ENCODE peak calls at places on chromosomes 7 and 10, in four cellular contexts. Q is IMR-90, V is mesendoderm, R is H1. D is an unnamed sample.

GRCh38 chr7:149209518-149210269 is 14.3 kb downstream of the ZNF282 start:
- DNase-seq in Q (peak), V (peak), R (peak), D (peak)

GRCh38 chr10:100759331-100759730 is 13.9 kb downstream of the PAX2 start:
- DNase-seq in V (peak), R (no peak), Q (no peak), D (peak)

GRCh38 chr7:80373431-80374032 is 138.3 kb downstream of the GNAT3 start:
- DNase-seq in R (no peak), V (peak), Q (no peak), D (no peak)

GRCh38 chr7:7820939-7821338 is 102.5 kb upstream of the RPA3 start:
- DNase-seq in V (peak), Q (no peak), R (no peak), D (no peak)

GRCh38 chr7:132494474-132494873 is 81.8 kb downstream of the PLXNA4 start:
- DNase-seq in V (no peak), R (no peak), Q (no peak), D (no peak)

GRCh38 chr10:132115736-132116135 is 50.0 kb downstream of the JAKMIP3 start:
- DNase-seq in Q (peak), V (no peak), R (no peak), D (no peak)

GRCh38 chr10:94038024-94038423 is 44.3 kb downstream of the PLCE1 start:
- DNase-seq in Q (peak), V (peak), R (no peak), D (no peak)

GRCh38 chr7:125516194-125516593 is 586.6 kb upstream of the POT1 start:
- DNase-seq in R (no peak), V (no peak), Q (no peak), D (no peak)

GRCh38 chr10:124935946-124936345 is 6.0 kb upstream of the ZRANB1 start:
- DNase-seq in V (no peak), Q (peak), R (no peak), D (no peak)

GRCh38 chr10:1734288-1734687 is 3.0 kb downstream of the ADARB2 start:
- DNase-seq in Q (no peak), V (no peak), R (no peak), D (no peak)

GRCh38 chr10:1731592-1731991 is 5.7 kb downstream of the ADARB2 start:
- DNase-seq in R (no peak), V (no peak), Q (no peak), D (no peak)

GRCh38 chr10:1733720-1734119 is 3.6 kb downstream of the ADARB2 start:
- DNase-seq in R (no peak), Q (no peak), V (no peak), D (no peak)

GRCh38 chr10:1735562-1735961 is 1.8 kb downstream of the ADARB2 start:
- DNase-seq in V (no peak), R (no peak), Q (no peak), D (no peak)

GRCh38 chr10:1732501-1733123 is 4.7 kb downstream of the ADARB2 start:
- DNase-seq in Q (no peak), R (no peak), V (no peak), D (no peak)
- H4K5ac ChIP-seq in Q (no peak), R (no peak), V (no peak), D (no peak)

DNA sequence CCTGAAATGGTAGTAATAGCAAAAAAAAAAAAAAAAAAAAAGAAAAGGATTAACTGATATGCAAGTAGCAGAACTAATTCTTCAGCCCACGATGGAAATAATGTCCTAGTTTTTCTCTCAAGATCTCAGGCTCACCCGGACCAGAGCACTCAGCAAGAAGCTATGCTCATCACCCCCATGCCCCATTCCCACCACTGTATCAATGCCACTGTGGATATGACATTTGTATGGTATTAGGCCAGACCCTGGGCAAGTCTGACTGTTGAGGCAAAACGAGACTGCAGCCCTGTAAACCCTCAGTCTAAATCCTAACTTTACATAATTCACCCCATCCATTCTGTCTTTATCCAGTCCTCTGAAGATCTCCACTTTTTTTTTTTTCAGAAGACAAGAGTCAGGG is 186.1 kb upstream of the KLF14 start:
- DNase-seq in V (no peak), R (no peak), Q (peak), D (no peak)
- H3K4me2 ChIP-seq in V (no peak), R (no peak), Q (peak), D (no peak)

GRCh38 chr10:75293456-75293840 is 57.7 kb upstream of the COMTD1 start:
- DNase-seq in R (no peak), V (peak), Q (peak), D (no peak)
- H4K5ac ChIP-seq in R (no peak), V (no peak), Q (no peak), D (no peak)

GRCh38 chr10:77482072-77482471 is 155.5 kb downstream of the KCNMA1 start:
- DNase-seq in V (no peak), R (no peak), Q (no peak), D (no peak)
- H3K4me2 ChIP-seq in V (no peak), R (no peak), Q (no peak), D (no peak)

DNA sequence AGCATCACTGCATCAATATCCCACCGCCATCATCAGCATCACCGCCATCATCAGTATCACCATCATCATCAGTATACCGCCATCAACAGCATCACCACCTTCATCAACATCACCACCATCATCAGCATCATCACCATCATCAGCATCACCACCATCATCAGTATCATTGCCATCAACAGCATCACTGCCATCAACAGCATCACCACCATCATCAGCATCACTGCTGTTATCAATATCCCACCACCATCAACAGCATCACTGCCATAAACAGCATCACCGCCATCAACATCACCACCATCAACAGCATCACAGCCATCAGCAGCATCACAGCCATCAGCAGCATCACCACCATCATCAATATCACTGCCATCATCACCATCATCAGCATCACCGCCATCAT is 115.8 kb downstream of the RGS10 start:
- DNase-seq in V (no peak), Q (no peak), R (no peak), D (no peak)
- H4K5ac ChIP-seq in V (no peak), Q (no peak), R (no peak), D (no peak)

GRCh38 chr7:106566174-106566573 is 94.8 kb downstream of the CCDC71L start:
- DNase-seq in V (no peak), R (no peak), Q (no peak), D (no peak)

GRCh38 chr7:106569500-106569929 is 91.4 kb downstream of the CCDC71L start:
- DNase-seq in Q (no peak), V (no peak), R (no peak), D (no peak)

GRCh38 chr7:106566672-106567071 is 94.3 kb downstream of the CCDC71L start:
- DNase-seq in V (no peak), R (no peak), Q (no peak), D (no peak)

GRCh38 chr7:106568680-106569499 is 92.1 kb downstream of the CCDC71L start:
- DNase-seq in R (no peak), Q (peak), V (peak), D (peak)

DNA sequence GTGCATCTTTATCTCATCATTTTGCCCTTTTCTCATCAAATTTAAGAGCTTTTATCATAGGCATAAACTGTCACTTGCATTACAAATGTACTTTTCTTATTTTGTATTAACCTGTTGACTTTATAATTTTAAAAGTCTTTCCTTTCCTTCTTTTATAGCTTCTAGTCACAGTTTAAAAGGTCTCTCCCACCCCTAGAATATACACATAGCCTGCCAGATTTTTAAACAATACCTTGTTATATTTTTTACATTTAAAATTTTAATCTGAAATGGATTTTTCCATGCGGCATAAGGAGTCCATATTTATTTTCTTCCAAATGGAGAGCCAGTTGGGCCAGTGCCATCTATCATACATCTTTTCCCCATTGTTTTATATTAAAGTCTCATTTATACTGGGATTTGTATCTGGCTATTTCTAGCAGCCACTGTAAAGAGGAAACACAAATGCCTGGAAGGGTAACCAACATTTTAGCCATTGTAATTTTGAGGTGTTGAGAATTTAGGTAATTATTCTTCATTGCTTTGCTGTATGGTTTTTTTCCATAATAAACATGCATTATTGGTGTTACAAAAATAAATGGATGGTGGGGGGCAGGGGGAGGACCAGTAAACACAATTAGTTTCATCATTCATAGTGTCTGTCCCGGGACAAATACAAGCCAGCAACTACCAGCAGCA is 92.8 kb downstream of the CCDC71L start:
- DNase-seq in Q (no peak), V (no peak), R (no peak), D (no peak)
- H3K4me2 ChIP-seq in Q (no peak), V (no peak), R (no peak), D (no peak)

DNA sequence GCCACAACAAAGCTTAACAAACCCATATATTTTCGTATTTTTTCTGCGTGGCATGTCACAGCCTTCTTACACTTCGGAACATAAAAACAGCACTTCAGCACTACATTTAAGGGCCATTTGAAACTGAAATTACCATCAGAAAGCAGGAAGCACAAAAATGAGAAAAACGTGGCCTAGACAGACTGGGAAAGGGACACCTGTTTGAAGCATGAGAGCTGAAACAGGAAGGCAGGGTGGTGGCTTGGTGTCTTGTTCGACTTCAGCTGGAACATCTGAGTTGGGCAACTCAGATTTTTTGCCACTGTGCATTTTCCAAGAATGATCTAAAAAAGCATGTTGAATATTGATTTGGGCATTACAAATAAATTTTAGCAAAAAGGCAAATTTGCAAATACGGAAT is 243.2 kb downstream of the ELMO1 start:
- DNase-seq in R (no peak), V (no peak), Q (no peak), D (no peak)
- H4K5ac ChIP-seq in R (no peak), V (no peak), Q (no peak), D (no peak)

DNA sequence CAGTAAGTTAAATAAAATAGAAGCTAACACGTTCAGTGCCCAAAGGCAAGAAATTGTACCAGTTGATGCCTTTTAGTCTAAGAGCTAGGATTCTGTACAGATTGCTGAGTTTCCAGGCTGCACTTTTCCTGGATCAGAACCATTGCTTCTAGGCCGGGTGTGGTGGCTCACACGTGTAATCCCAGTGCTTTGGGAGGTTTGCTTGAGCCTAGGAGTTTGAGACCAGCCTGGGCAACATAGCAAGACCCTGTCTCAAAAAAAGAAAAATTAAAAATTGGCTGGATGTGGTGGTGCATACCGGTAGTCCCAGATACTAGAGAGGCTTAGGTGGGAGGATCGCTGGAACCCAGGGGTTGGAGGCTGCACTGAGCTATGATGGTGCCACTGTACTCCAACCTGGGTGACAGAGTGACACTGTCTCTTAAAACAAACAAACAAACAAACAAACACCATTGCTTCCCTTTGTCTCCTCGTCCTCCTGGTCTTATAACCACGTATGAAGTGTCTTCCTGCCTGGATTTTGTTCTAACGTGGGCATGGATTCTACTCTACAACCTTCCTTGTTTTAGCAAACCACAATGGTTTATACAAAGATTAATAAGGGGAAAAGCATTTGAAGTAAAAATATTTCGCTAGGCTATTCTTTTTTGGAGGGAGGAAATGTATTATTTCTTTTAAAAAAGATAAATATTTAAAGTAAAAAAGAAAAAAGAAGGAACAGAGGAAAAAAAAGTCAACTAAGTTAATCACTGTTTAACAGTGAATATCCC is 9.7 kb upstream of the CCNY start:
- DNase-seq in R (no peak), Q (peak), V (no peak), D (no peak)
- H3K4me2 ChIP-seq in R (no peak), Q (peak), V (no peak), D (no peak)

GRCh38 chr10:122541541-122542002 is 19.0 kb upstream of the DMBT1 start:
- DNase-seq in V (no peak), Q (no peak), R (no peak), D (no peak)
- H4K5ac ChIP-seq in V (no peak), Q (no peak), R (no peak), D (no peak)